ENCODE peak calls at places on chromosome 14, in four cellular contexts. One of them, this sample, is unnamed.

GRCh38 chr14:99576304-99576703 is 27.7 kb downstream of the CCDC85C start:
- DNase-seq in GM06990: no peak
- DNase-seq in pancreas: no peak
- DNase-seq in Panc1: no peak
- DNase-seq in this sample: no peak

GRCh38 chr14:75518625-75519024 is 3.6 kb upstream of the BATF start:
- DNase-seq in GM06990: no peak
- DNase-seq in pancreas: no peak
- DNase-seq in Panc1: peak
- DNase-seq in this sample: peak

GRCh38 chr14:93794756-93795155 is 6.5 kb upstream of the PRIMA1 start:
- DNase-seq in GM06990: no peak
- DNase-seq in pancreas: no peak
- DNase-seq in Panc1: no peak
- DNase-seq in this sample: no peak

GRCh38 chr14:104977681-104978647 is at the start of gene AHNAK2:
- DNase-seq in GM06990: peak
- DNase-seq in pancreas: peak
- DNase-seq in Panc1: no peak
- DNase-seq in this sample: peak

GRCh38 chr14:73059326-73059725 is 992 bp downstream of the RBM25 start:
- DNase-seq in GM06990: no peak
- DNase-seq in pancreas: no peak
- DNase-seq in Panc1: no peak
- DNase-seq in this sample: no peak

GRCh38 chr14:89212386-89213235 is 204.4 kb downstream of the FOXN3 start:
- DNase-seq in GM06990: no peak
- DNase-seq in pancreas: no peak
- DNase-seq in Panc1: no peak
- DNase-seq in this sample: no peak

GRCh38 chr14:43729149-43729548 is 777.9 kb downstream of the FSCB start:
- DNase-seq in GM06990: no peak
- DNase-seq in pancreas: no peak
- DNase-seq in Panc1: no peak
- DNase-seq in this sample: no peak

GRCh38 chr14:69355955-69356321 is 42.2 kb downstream of the ERH start:
- DNase-seq in GM06990: no peak
- DNase-seq in pancreas: no peak
- DNase-seq in Panc1: no peak
- DNase-seq in this sample: no peak

GRCh38 chr14:60245316-60246177 is 3.5 kb upstream of the PPM1A start:
- DNase-seq in GM06990: peak
- DNase-seq in pancreas: no peak
- DNase-seq in Panc1: no peak
- DNase-seq in this sample: peak

GRCh38 chr14:62947291-62947690 is 98.0 kb downstream of the KCNH5 start:
- DNase-seq in GM06990: no peak
- DNase-seq in pancreas: no peak
- DNase-seq in Panc1: no peak
- DNase-seq in this sample: no peak

GRCh38 chr14:77912754-77913556 is 113.0 kb downstream of the ADCK1 start:
- DNase-seq in GM06990: no peak
- DNase-seq in pancreas: no peak
- DNase-seq in Panc1: no peak
- DNase-seq in this sample: no peak

GRCh38 chr14:74960702-74961101 is 5.3 kb upstream of the PGF start:
- DNase-seq in GM06990: no peak
- DNase-seq in pancreas: no peak
- DNase-seq in Panc1: no peak
- DNase-seq in this sample: no peak

GRCh38 chr14:71242237-71242748 is 335.0 kb downstream of the PCNX1 start:
- DNase-seq in GM06990: no peak
- DNase-seq in pancreas: no peak
- DNase-seq in Panc1: no peak
- DNase-seq in this sample: no peak

GRCh38 chr14:70642313-70643235 is 858 bp downstream of the TTC9 start:
- DNase-seq in GM06990: peak
- DNase-seq in pancreas: no peak
- DNase-seq in Panc1: no peak
- DNase-seq in this sample: peak

GRCh38 chr14:74207943-74208342 is 31.3 kb upstream of the VSX2 start:
- DNase-seq in GM06990: no peak
- DNase-seq in pancreas: no peak
- DNase-seq in Panc1: no peak
- DNase-seq in this sample: no peak

GRCh38 chr14:75487155-75487671 is 35.1 kb upstream of the BATF start:
- DNase-seq in GM06990: peak
- DNase-seq in pancreas: no peak
- DNase-seq in Panc1: no peak
- DNase-seq in this sample: peak

GRCh38 chr14:68807148-68807600 is 14.3 kb upstream of the ZFP36L1 start:
- DNase-seq in GM06990: no peak
- DNase-seq in pancreas: peak
- DNase-seq in Panc1: no peak
- DNase-seq in this sample: peak

GRCh38 chr14:28653521-28653920 is 113.1 kb upstream of the FOXG1 start:
- DNase-seq in GM06990: no peak
- DNase-seq in pancreas: no peak
- DNase-seq in Panc1: no peak
- DNase-seq in this sample: no peak

GRCh38 chr14:34345718-34346465 is 116.1 kb downstream of the SPTSSA start:
- DNase-seq in GM06990: no peak
- DNase-seq in pancreas: no peak
- DNase-seq in Panc1: no peak
- DNase-seq in this sample: no peak

GRCh38 chr14:88248606-88249005 is 74.5 kb downstream of the KCNK10 start:
- DNase-seq in GM06990: no peak
- DNase-seq in pancreas: no peak
- DNase-seq in Panc1: no peak
- DNase-seq in this sample: no peak

GRCh38 chr14:104972301-104973211 is 5.6 kb downstream of the AHNAK2 start:
- DNase-seq in GM06990: no peak
- DNase-seq in pancreas: no peak
- DNase-seq in Panc1: no peak
- DNase-seq in this sample: no peak

GRCh38 chr14:21933681-21934080 is 260.1 kb upstream of the OR4E1 start:
- DNase-seq in GM06990: no peak
- DNase-seq in pancreas: no peak
- DNase-seq in Panc1: no peak
- DNase-seq in this sample: no peak
- TF ChIP-seq CTCF in GM06990: no peak
- TF ChIP-seq CTCF in pancreas: no peak
- TF ChIP-seq CTCF in Panc1: no peak
- TF ChIP-seq CTCF in this sample: no peak

GRCh38 chr14:20346713-20347112 is 3.3 kb downstream of the PARP2 start:
- DNase-seq in GM06990: no peak
- DNase-seq in pancreas: no peak
- DNase-seq in Panc1: no peak
- DNase-seq in this sample: no peak

GRCh38 chr14:20350280-20350679 is 6.8 kb downstream of the PARP2 start:
- DNase-seq in GM06990: no peak
- DNase-seq in pancreas: no peak
- DNase-seq in Panc1: no peak
- DNase-seq in this sample: no peak

GRCh38 chr14:20345366-20345765 is 1.9 kb downstream of the PARP2 start:
- DNase-seq in GM06990: no peak
- DNase-seq in pancreas: no peak
- DNase-seq in Panc1: no peak
- DNase-seq in this sample: no peak

GRCh38 chr14:20347747-20348146 is 4.3 kb downstream of the PARP2 start:
- DNase-seq in GM06990: no peak
- DNase-seq in pancreas: no peak
- DNase-seq in Panc1: no peak
- DNase-seq in this sample: no peak

DNA sequence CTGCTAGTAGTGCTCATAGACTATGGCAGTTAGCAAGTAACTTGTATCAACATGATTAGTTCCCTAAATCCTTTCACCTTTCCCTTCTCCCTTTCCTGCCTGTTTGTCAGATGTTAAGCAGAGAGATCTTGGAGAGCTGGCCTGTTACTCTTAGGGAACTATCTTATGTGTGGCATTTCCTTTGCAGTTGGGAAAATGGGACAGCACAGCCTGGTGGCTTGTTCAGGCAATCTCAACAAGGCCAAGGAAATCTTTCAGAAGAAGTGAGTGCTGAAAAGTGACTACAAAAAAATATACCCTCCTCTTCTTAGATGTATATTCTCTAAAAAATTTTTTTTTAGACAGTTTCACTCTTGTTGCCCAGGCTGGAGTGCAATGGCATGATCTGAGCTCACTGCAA is 7.4 kb downstream of the PARP2 start:
- DNase-seq in GM06990: no peak
- DNase-seq in pancreas: no peak
- DNase-seq in Panc1: no peak
- DNase-seq in this sample: no peak
- TF ChIP-seq CTCF in GM06990: no peak
- TF ChIP-seq CTCF in pancreas: no peak
- TF ChIP-seq CTCF in Panc1: peak
- TF ChIP-seq CTCF in this sample: no peak

DNA sequence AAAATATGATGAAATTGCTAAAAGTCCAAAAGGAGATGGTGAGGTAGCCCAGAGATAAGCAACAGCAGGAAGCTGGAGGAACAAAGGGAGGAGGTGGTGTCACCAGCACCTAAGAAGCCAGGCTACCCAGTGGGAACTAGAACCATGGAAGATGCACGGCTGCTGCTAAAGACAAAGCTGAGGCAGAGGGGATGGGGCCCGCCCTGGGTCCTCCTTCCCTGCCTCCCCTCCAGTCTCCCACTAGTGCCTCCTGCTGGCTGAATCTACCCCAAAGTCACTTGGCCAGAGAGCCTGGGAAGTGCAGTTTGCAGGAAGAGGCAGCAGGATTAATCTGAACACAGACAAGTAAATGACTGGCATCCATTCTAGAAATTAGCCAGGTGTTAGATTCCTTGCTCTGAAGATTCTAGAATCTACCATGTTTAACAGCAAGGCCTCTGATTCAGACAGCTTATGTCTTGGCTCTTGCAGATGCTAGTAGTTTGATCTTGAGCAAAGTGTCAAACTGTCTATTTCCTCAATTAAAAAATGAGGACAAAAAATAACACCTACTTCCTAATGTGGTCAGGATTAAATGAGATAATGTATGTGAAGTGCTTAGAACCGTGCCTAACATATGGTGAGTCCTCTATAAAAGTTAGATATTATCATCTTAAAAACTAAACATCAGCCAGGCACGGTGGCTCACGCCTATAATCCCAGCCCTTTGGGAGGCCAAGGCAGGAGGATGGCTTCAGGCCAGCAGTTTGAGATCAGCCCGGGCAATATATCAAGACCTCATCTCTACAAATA is 5.9 kb upstream of the LRP10 start:
- DNase-seq in GM06990: no peak
- DNase-seq in pancreas: no peak
- DNase-seq in Panc1: no peak
- DNase-seq in this sample: peak
- TF ChIP-seq CTCF in GM06990: peak
- TF ChIP-seq CTCF in pancreas: no peak
- TF ChIP-seq CTCF in Panc1: peak
- TF ChIP-seq CTCF in this sample: peak

GRCh38 chr14:95174184-95174804 is 17.0 kb upstream of the DICER1 start:
- DNase-seq in GM06990: no peak
- DNase-seq in pancreas: no peak
- DNase-seq in Panc1: no peak
- DNase-seq in this sample: no peak
- TF ChIP-seq CTCF in GM06990: no peak
- TF ChIP-seq CTCF in pancreas: no peak
- TF ChIP-seq CTCF in Panc1: peak
- TF ChIP-seq CTCF in this sample: peak

DNA sequence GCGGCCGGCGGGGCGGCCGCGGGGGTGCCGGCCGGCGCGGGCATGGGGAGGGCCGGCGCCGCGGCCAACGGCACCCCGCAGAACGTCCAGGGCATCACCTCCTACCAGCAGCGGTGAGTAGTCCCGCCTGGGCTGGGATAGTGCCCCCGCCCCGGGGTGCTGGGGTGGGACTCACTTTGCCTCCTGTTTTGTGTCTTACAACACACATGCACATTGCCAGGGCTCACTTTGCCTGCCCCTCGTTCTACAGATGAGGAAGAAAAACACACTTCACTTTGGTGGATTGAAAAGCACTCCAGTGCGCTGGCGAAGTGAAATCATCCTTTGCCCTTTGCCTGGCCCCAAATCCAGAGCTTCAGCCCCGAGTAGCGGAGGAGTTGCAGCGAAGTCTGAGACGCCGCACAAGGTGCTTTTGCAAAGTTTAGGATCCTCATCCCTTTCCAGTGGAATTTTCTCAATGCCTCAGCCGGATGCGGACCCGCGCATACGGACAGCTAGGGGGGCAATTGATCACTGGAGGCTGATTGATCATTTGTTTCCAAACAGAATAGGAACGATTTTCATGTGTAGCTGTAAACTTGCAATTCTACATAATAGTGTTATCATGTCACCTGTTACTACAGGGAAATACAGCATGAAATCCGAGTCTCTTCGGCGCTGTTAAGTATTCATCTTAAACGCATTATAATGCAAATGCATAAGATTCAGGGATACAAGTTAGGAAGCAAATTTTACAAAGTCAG is 3.6 kb upstream of the NPAS3 start:
- DNase-seq in GM06990: no peak
- DNase-seq in pancreas: no peak
- DNase-seq in Panc1: no peak
- DNase-seq in this sample: peak
- TF ChIP-seq CTCF in GM06990: no peak
- TF ChIP-seq CTCF in pancreas: no peak
- TF ChIP-seq CTCF in Panc1: no peak
- TF ChIP-seq CTCF in this sample: no peak